ENCODE peak calls at places on chromosome 9, in seven cellular contexts. V is astrocyte; H is esophagus muscularis mucosa; U is upper lobe of right lung; R is CD8-positive, alpha-beta T cell; J is A549; T is spleen. D is an unnamed sample.

GRCh38 chr9:125613156-125613555 is 93.9 kb downstream of the MAPKAP1 start:
- DNase-seq in V (no peak), H (no peak), U (no peak), R (no peak), J (no peak), T (no peak), D (no peak)

GRCh38 chr9:36036780-36037579 is at the start of gene RECK:
- DNase-seq in V (peak; percentile 63), H (peak; percentile 96), U (peak; percentile 94), R (peak; percentile 78), J (peak; percentile 85), T (peak; percentile 95), D (peak; percentile 91)

GRCh38 chr9:35660966-35661413 is 2.9 kb downstream of the CCDC107 start:
- DNase-seq in V (no peak), H (no peak), U (no peak), R (no peak), J (no peak), T (peak; percentile 73), D (no peak)

GRCh38 chr9:70987986-70988385 is 133.4 kb downstream of the TRPM3 start:
- DNase-seq in V (peak; percentile 64), H (no peak), U (no peak), R (no peak), J (no peak), T (no peak), D (no peak)

GRCh38 chr9:84862786-84863185 is 193.3 kb downstream of the NTRK2 start:
- DNase-seq in V (peak; percentile 54), H (no peak), U (no peak), R (no peak), J (peak; percentile 8), T (no peak), D (peak; percentile 28)

GRCh38 chr9:757246-757881 is 84.1 kb upstream of the DMRT1 start:
- DNase-seq in V (peak; percentile 41), H (peak; percentile 29), U (no peak), R (no peak), J (no peak), T (no peak), D (no peak)

GRCh38 chr9:33818167-33818831 is 1.3 kb downstream of the UBE2R2 start:
- DNase-seq in V (no peak), H (no peak), U (no peak), R (no peak), J (no peak), T (no peak), D (peak; percentile 52)

GRCh38 chr9:129968690-129969485 is 74.1 kb downstream of the FNBP1 start:
- DNase-seq in V (peak; percentile 99), H (no peak), U (no peak), R (no peak), J (no peak), T (no peak), D (no peak)

GRCh38 chr9:89916001-89916635 is 311.3 kb downstream of the GADD45G start:
- DNase-seq in V (peak; percentile 37), H (peak; percentile 21), U (no peak), R (no peak), J (no peak), T (no peak), D (no peak)

GRCh38 chr9:90095682-90096081 is 490.9 kb downstream of the GADD45G start:
- DNase-seq in V (no peak), H (no peak), U (no peak), R (no peak), J (no peak), T (no peak), D (no peak)

DNA sequence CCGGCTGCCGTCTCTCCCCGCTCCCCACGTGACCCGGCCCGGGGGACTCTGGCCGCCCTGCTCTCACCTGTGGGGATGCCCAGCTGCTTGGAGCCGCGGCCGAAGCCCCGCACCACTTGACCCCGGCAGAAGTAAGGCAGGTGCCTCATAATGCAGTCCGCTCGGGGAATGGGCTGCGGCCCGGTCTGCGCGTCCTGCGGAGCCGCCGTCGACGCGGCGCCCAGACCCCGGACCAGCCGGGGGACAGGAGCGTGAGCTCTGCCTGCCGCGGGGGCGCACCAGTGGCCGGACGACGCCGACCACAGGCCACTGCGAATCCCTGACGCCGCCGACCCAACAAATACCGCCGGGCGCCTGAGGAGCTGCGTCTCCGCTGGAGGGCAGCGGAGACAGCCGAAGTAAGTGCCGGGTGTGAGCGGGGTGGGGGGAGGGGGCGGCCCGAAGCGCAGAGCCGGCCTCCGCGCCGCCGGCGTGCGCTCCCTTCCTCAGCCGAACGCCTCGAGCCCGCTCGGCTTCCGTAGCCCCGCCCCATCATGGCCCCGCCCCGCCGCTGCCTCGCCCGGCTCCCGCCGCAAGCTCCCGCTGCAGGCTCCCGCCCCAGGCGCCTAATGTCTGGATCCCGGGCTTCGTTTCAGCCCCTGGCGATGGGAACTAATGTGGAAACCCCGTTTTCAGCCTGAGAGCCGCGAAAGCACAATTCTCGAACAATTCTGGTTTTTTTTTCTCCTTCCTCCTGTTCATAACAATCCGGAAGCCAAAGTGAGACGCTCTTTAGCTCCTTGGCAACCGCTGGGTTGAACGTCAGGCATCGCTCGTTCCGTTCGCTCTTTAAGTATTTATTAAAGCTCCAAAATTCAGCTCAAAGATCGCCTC is at the start of gene RFK:
- DNase-seq in V (peak; percentile 89), H (peak; percentile 98), U (peak; percentile 93), R (peak; percentile 89), J (peak; percentile 74), T (peak; percentile 98), D (peak; percentile 84)
- TF ChIP-seq CTCF in V (no peak), H (peak; percentile 57), U (peak; percentile 42), R (no peak), J (peak; percentile 48), T (peak; percentile 56), D (peak; percentile 54)

GRCh38 chr9:133262226-133262625 is 12.8 kb downstream of the ABO start:
- DNase-seq in V (no peak), H (no peak), U (no peak), R (no peak), J (no peak), T (no peak), D (no peak)

GRCh38 chr9:133261753-133262120 is 13.3 kb downstream of the ABO start:
- DNase-seq in V (no peak), H (no peak), U (no peak), R (no peak), J (no peak), T (no peak), D (no peak)

GRCh38 chr9:133261103-133261752 is 13.8 kb downstream of the ABO start:
- DNase-seq in V (no peak), H (no peak), U (no peak), R (no peak), J (no peak), T (no peak), D (no peak)

GRCh38 chr9:133258061-133259015 is 16.7 kb downstream of the ABO start:
- DNase-seq in V (no peak), H (no peak), U (no peak), R (no peak), J (no peak), T (no peak), D (no peak)

GRCh38 chr9:133260334-133261102 is 14.5 kb downstream of the ABO start:
- DNase-seq in V (no peak), H (no peak), U (no peak), R (no peak), J (no peak), T (no peak), D (no peak)
- H3K27ac ChIP-seq in V (no peak overlapping the region), H (no peak overlapping the region), U (no peak overlapping the region), R (no peak overlapping the region), J (no peak overlapping the region), T (no peak overlapping the region), D (no peak overlapping the region)

GRCh38 chr9:68834931-68835520 is 130.0 kb downstream of the PIP5K1B start:
- DNase-seq in V (no peak), H (no peak), U (no peak), R (no peak), J (no peak), T (no peak), D (no peak)

GRCh38 chr9:68838245-68838644 is 133.2 kb downstream of the PIP5K1B start:
- DNase-seq in V (no peak), H (no peak), U (no peak), R (no peak), J (no peak), T (no peak), D (no peak)

GRCh38 chr9:68841292-68842052 is 136.4 kb downstream of the PIP5K1B start:
- DNase-seq in V (no peak), H (no peak), U (no peak), R (no peak), J (no peak), T (no peak), D (no peak)

GRCh38 chr9:68832853-68833518 is 127.9 kb downstream of the PIP5K1B start:
- DNase-seq in V (no peak), H (no peak), U (no peak), R (no peak), J (no peak), T (no peak), D (no peak)

DNA sequence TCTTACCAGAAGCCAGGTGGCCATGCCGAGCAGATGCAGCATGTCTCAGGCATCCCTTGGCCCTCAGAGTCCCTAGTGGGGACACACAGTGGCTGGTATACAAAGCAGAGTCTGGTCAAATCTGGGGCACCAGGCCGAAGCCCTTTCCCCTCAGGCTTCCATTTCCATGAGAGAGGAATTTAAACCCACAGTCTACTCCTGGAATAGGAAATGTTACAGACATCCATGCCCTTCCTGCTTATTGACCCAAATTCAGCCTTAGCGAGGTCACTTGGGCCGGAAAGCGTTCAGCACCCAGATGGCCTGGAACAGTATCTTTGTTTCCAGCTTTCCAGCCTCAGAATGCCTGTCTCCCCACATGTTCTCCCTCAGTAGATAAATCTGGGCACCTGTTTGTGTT is 131.7 kb downstream of the PIP5K1B start:
- DNase-seq in V (no peak), H (no peak), U (no peak), R (no peak), J (no peak), T (no peak), D (no peak)
- H3K9me3 ChIP-seq in V (no peaks in the 10 kb centered on the region), H (no peaks in the 10 kb centered on the region), U (no peaks in the 10 kb centered on the region), R (no peaks in the 10 kb centered on the region), J (no peaks in the 10 kb centered on the region), T (no peaks in the 10 kb centered on the region), D (no peaks in the 10 kb centered on the region)

GRCh38 chr9:93391898-93392297 is 59.6 kb upstream of the FAM120A start:
- DNase-seq in V (no peak), H (no peak), U (no peak), R (no peak), J (no peak), T (no peak), D (no peak)
- TF ChIP-seq CTCF in V (no peak), H (no peak), U (no peak), R (no peak), J (no peak), T (no peak), D (no peak)

GRCh38 chr9:101486693-101487442 is 46.8 kb upstream of the RNF20 start:
- DNase-seq in V (peak; percentile 43), H (no peak), U (peak; percentile 79), R (no peak), J (peak; percentile 73), T (peak; percentile 74), D (peak; percentile 46)
- H3K27ac ChIP-seq in V (peak overlapping the region; percentile 7), H (peak overlapping the region; percentile 81), U (peak overlapping the region; percentile 85), R (no peak overlapping the region), J (peak overlapping the region; percentile 86), T (peak overlapping the region; percentile 65), D (peak overlapping the region; percentile 96)

GRCh38 chr9:95351051-95351450 is 33.5 kb upstream of the FANCC start:
- DNase-seq in V (no peak), H (no peak), U (no peak), R (no peak), J (no peak), T (no peak), D (no peak)
- H3K9me3 ChIP-seq in V (no peaks in the 10 kb centered on the region), H (no peaks in the 10 kb centered on the region), U (no peaks in the 10 kb centered on the region), R (no peaks in the 10 kb centered on the region), J (no peaks in the 10 kb centered on the region), T (no peaks in the 10 kb centered on the region), D (no peaks in the 10 kb centered on the region)